ENCODE peak calls at places on chromosomes 12 and 14, in six cellular contexts. One of them, this sample, is unnamed.
A peak's percentile ranks its signal among the peaks of the same experiment; 100 is the strongest.

GRCh38 chr14:50776522-50776921 is 54.4 kb downstream of the NIN start:
- DNase-seq in coronary artery: no peak
- DNase-seq in mesothelial cell of epicardium: no peak
- DNase-seq in uterus: no peak
- DNase-seq in HFF-Myc: no peak
- DNase-seq in endothelial cell: no peak
- DNase-seq in this sample: no peak

GRCh38 chr12:85821759-85822158 is 14.4 kb downstream of the RASSF9 start:
- DNase-seq in coronary artery: no peak
- DNase-seq in mesothelial cell of epicardium: no peak
- DNase-seq in uterus: no peak
- DNase-seq in HFF-Myc: no peak
- DNase-seq in endothelial cell: no peak
- DNase-seq in this sample: no peak

GRCh38 chr12:49432616-49433015 is 65.4 kb downstream of the SPATS2 start:
- DNase-seq in uterus: no peak
- DNase-seq in HFF-Myc: no peak
- DNase-seq in coronary artery: no peak
- DNase-seq in mesothelial cell of epicardium: no peak
- DNase-seq in endothelial cell: no peak
- DNase-seq in this sample: no peak

GRCh38 chr14:69038449-69039286 is 59.6 kb upstream of the ACTN1 start:
- DNase-seq in mesothelial cell of epicardium: no peak
- DNase-seq in uterus: peak; percentile 73
- DNase-seq in coronary artery: no peak
- DNase-seq in HFF-Myc: peak; percentile 63
- DNase-seq in endothelial cell: no peak
- DNase-seq in this sample: no peak

GRCh38 chr12:47364251-47364650 is 284.5 kb upstream of the AMIGO2 start:
- DNase-seq in endothelial cell: no peak
- DNase-seq in HFF-Myc: no peak
- DNase-seq in uterus: no peak
- DNase-seq in coronary artery: no peak
- DNase-seq in mesothelial cell of epicardium: no peak
- DNase-seq in this sample: no peak

GRCh38 chr12:29698756-29699155 is 85.0 kb downstream of the TMTC1 start:
- DNase-seq in HFF-Myc: no peak
- DNase-seq in endothelial cell: no peak
- DNase-seq in coronary artery: no peak
- DNase-seq in mesothelial cell of epicardium: no peak
- DNase-seq in uterus: no peak
- DNase-seq in this sample: no peak

GRCh38 chr12:17132336-17132735 is 526.4 kb upstream of the LMO3 start:
- DNase-seq in endothelial cell: no peak
- DNase-seq in uterus: no peak
- DNase-seq in coronary artery: no peak
- DNase-seq in mesothelial cell of epicardium: no peak
- DNase-seq in HFF-Myc: no peak
- DNase-seq in this sample: no peak

GRCh38 chr12:82057770-82058169 is 298.6 kb upstream of the PPFIA2 start:
- DNase-seq in endothelial cell: no peak
- DNase-seq in HFF-Myc: no peak
- DNase-seq in coronary artery: no peak
- DNase-seq in uterus: no peak
- DNase-seq in mesothelial cell of epicardium: no peak
- DNase-seq in this sample: no peak

GRCh38 chr12:54560374-54560858 is 11.0 kb downstream of the PDE1B start:
- DNase-seq in endothelial cell: peak; percentile 69
- DNase-seq in uterus: peak; percentile 93
- DNase-seq in mesothelial cell of epicardium: peak; percentile 66
- DNase-seq in coronary artery: peak; percentile 95
- DNase-seq in HFF-Myc: peak; percentile 35
- DNase-seq in this sample: peak; percentile 47

GRCh38 chr12:43957732-43958131 is 121.9 kb downstream of the TMEM117 start:
- DNase-seq in endothelial cell: peak; percentile 41
- DNase-seq in coronary artery: no peak
- DNase-seq in mesothelial cell of epicardium: no peak
- DNase-seq in HFF-Myc: peak; percentile 21
- DNase-seq in uterus: no peak
- DNase-seq in this sample: peak; percentile 10

GRCh38 chr14:53109028-53109687 is 44.0 kb downstream of the DDHD1 start:
- DNase-seq in mesothelial cell of epicardium: no peak
- DNase-seq in HFF-Myc: no peak
- DNase-seq in endothelial cell: no peak
- DNase-seq in coronary artery: no peak
- DNase-seq in uterus: no peak
- DNase-seq in this sample: no peak

GRCh38 chr12:19222566-19222965 is 93.0 kb downstream of the PLEKHA5 start:
- DNase-seq in mesothelial cell of epicardium: no peak
- DNase-seq in uterus: no peak
- DNase-seq in HFF-Myc: no peak
- DNase-seq in endothelial cell: no peak
- DNase-seq in coronary artery: no peak
- DNase-seq in this sample: no peak

GRCh38 chr12:109841356-109841755 is 8.2 kb upstream of the TRPV4 start:
- DNase-seq in uterus: no peak
- DNase-seq in endothelial cell: no peak
- DNase-seq in coronary artery: no peak
- DNase-seq in HFF-Myc: no peak
- DNase-seq in mesothelial cell of epicardium: no peak
- DNase-seq in this sample: no peak

GRCh38 chr12:103930787-103931536 is 752 bp downstream of the HSP90B1 start:
- DNase-seq in HFF-Myc: no peak
- DNase-seq in uterus: peak; percentile 44
- DNase-seq in endothelial cell: peak; percentile 11
- DNase-seq in coronary artery: peak; percentile 76
- DNase-seq in mesothelial cell of epicardium: no peak
- DNase-seq in this sample: peak; percentile 6

GRCh38 chr12:48824905-48825304 is 6.6 kb downstream of the CACNB3 start:
- DNase-seq in uterus: no peak
- DNase-seq in mesothelial cell of epicardium: no peak
- DNase-seq in coronary artery: no peak
- DNase-seq in endothelial cell: no peak
- DNase-seq in HFF-Myc: no peak
- DNase-seq in this sample: no peak

GRCh38 chr14:55125403-55125802 is 3.6 kb upstream of the LGALS3 start:
- DNase-seq in coronary artery: no peak
- DNase-seq in endothelial cell: no peak
- DNase-seq in uterus: no peak
- DNase-seq in HFF-Myc: no peak
- DNase-seq in mesothelial cell of epicardium: no peak
- DNase-seq in this sample: no peak

GRCh38 chr12:118025168-118025567 is 8.7 kb downstream of the RFC5 start:
- DNase-seq in uterus: no peak
- DNase-seq in HFF-Myc: no peak
- DNase-seq in mesothelial cell of epicardium: no peak
- DNase-seq in endothelial cell: no peak
- DNase-seq in coronary artery: no peak
- DNase-seq in this sample: no peak

GRCh38 chr14:25484194-25484593 is 434.2 kb upstream of the STXBP6 start:
- DNase-seq in coronary artery: no peak
- DNase-seq in endothelial cell: no peak
- DNase-seq in uterus: no peak
- DNase-seq in HFF-Myc: no peak
- DNase-seq in mesothelial cell of epicardium: no peak
- DNase-seq in this sample: no peak

GRCh38 chr12:130708648-130709047 is 7.5 kb downstream of the RIMBP2 start:
- DNase-seq in HFF-Myc: no peak
- DNase-seq in coronary artery: peak; percentile 45
- DNase-seq in endothelial cell: no peak
- DNase-seq in uterus: no peak
- DNase-seq in mesothelial cell of epicardium: no peak
- DNase-seq in this sample: no peak

GRCh38 chr12:16939871-16940306 is 333.9 kb upstream of the LMO3 start:
- DNase-seq in coronary artery: no peak
- DNase-seq in mesothelial cell of epicardium: no peak
- DNase-seq in uterus: no peak
- DNase-seq in endothelial cell: peak; percentile 64
- DNase-seq in HFF-Myc: peak; percentile 7
- DNase-seq in this sample: peak; percentile 25

GRCh38 chr14:69014829-69015259 is 35.7 kb upstream of the ACTN1 start:
- DNase-seq in uterus: no peak
- DNase-seq in endothelial cell: no peak
- DNase-seq in coronary artery: no peak
- DNase-seq in HFF-Myc: no peak
- DNase-seq in mesothelial cell of epicardium: no peak
- DNase-seq in this sample: no peak

GRCh38 chr14:94601961-94602391 is 10.2 kb upstream of the SERPINA3 start:
- DNase-seq in endothelial cell: no peak
- DNase-seq in uterus: peak; percentile 87
- DNase-seq in mesothelial cell of epicardium: no peak
- DNase-seq in HFF-Myc: peak; percentile 14
- DNase-seq in coronary artery: no peak
- DNase-seq in this sample: no peak

GRCh38 chr12:4296749-4297148 is 23.2 kb downstream of the CCND2 start:
- DNase-seq in HFF-Myc: no peak
- DNase-seq in uterus: no peak
- DNase-seq in coronary artery: no peak
- DNase-seq in endothelial cell: no peak
- DNase-seq in mesothelial cell of epicardium: no peak
- DNase-seq in this sample: no peak

GRCh38 chr12:122363782-122364181 is 58.7 kb downstream of the CLIP1 start:
- DNase-seq in coronary artery: no peak
- DNase-seq in endothelial cell: no peak
- DNase-seq in uterus: no peak
- DNase-seq in HFF-Myc: no peak
- DNase-seq in mesothelial cell of epicardium: no peak
- DNase-seq in this sample: no peak

GRCh38 chr12:108858399-108859074 is 1.2 kb upstream of the SSH1 start:
- DNase-seq in endothelial cell: no peak
- DNase-seq in coronary artery: no peak
- DNase-seq in HFF-Myc: no peak
- DNase-seq in uterus: peak; percentile 63
- DNase-seq in mesothelial cell of epicardium: no peak
- DNase-seq in this sample: no peak

GRCh38 chr12:43158126-43158525 is 393.9 kb downstream of the ADAMTS20 start:
- DNase-seq in endothelial cell: no peak
- DNase-seq in HFF-Myc: no peak
- DNase-seq in mesothelial cell of epicardium: no peak
- DNase-seq in uterus: no peak
- DNase-seq in coronary artery: no peak
- DNase-seq in this sample: no peak

GRCh38 chr12:54220092-54220557 is 31.3 kb upstream of the SMUG1 start:
- DNase-seq in uterus: peak; percentile 71
- DNase-seq in mesothelial cell of epicardium: peak; percentile 86
- DNase-seq in HFF-Myc: peak; percentile 71
- DNase-seq in coronary artery: no peak
- DNase-seq in endothelial cell: peak; percentile 76
- DNase-seq in this sample: peak; percentile 76

GRCh38 chr14:76277586-76278130 is 98.3 kb upstream of the ESRRB start:
- DNase-seq in mesothelial cell of epicardium: no peak
- DNase-seq in endothelial cell: no peak
- DNase-seq in uterus: no peak
- DNase-seq in HFF-Myc: no peak
- DNase-seq in coronary artery: peak; percentile 41
- DNase-seq in this sample: no peak

DNA sequence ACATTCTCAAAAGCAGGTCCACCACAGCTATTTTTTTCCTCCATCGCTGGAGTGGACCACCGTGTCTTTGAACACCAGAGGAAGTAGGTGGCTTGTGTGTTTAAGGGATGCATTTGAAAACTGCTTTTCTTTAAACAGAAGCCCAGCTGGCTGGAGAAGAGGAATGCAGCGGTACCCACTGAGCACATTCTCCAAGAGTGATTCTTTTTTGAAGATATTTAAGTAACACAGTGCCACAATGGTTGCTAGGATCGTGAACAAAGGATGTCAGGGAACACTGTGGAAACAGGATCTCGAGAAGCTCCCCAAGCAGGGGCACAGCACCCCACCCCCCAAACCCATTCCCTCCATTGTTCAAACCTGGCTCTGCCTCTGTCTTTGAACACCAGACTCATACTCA is 286.5 kb upstream of the PWP1 start:
- DNase-seq in uterus: no peak
- DNase-seq in HFF-Myc: no peak
- DNase-seq in coronary artery: no peak
- DNase-seq in endothelial cell: no peak
- DNase-seq in mesothelial cell of epicardium: no peak
- DNase-seq in this sample: no peak
- TF ChIP-seq CTCF in uterus: no peak
- TF ChIP-seq CTCF in HFF-Myc: no peak
- TF ChIP-seq CTCF in coronary artery: no peak
- TF ChIP-seq CTCF in endothelial cell: no peak
- TF ChIP-seq CTCF in mesothelial cell of epicardium: no peak
- TF ChIP-seq CTCF in this sample: no peak

DNA sequence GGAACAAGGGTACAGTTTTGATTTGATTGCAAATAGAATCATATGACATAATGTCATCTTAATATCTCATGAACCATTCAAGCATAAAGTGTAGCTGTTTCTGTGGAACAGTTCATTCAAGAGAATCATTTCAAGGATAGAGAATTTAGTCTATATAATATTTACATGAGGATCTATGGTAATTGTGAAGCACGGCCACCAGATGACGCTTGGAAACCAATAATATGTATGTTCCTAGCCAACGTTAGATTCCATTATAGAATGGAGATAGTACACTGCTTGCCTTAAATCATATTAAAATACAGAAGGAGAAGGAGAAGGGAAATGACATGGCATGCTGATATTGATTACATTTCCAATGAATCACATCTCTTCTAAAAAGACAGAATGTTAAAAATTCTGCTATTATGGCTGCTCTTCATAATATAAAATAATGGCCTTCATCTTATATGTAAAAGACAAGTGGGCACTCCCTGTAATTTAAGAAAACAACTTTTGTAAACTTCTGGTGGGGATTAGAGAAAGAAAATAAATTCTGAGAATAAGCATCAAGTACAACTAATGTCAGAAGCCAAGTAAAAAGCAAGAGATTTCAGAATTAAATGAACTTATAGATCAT is 351.0 kb downstream of the NAV3 start:
- DNase-seq in HFF-Myc: no peak
- DNase-seq in endothelial cell: no peak
- DNase-seq in coronary artery: no peak
- DNase-seq in uterus: no peak
- DNase-seq in mesothelial cell of epicardium: no peak
- DNase-seq in this sample: peak; percentile 6
- TF ChIP-seq CTCF in HFF-Myc: peak; percentile 29
- TF ChIP-seq CTCF in endothelial cell: peak; percentile 22
- TF ChIP-seq CTCF in coronary artery: no peak
- TF ChIP-seq CTCF in uterus: no peak
- TF ChIP-seq CTCF in mesothelial cell of epicardium: peak; percentile 26
- TF ChIP-seq CTCF in this sample: peak; percentile 79

GRCh38 chr14:104777808-104778249 is 17.7 kb downstream of the AKT1 start:
- DNase-seq in endothelial cell: no peak
- DNase-seq in HFF-Myc: no peak
- DNase-seq in uterus: no peak
- DNase-seq in coronary artery: no peak
- DNase-seq in mesothelial cell of epicardium: no peak
- DNase-seq in this sample: no peak
- TF ChIP-seq CTCF in endothelial cell: no peak
- TF ChIP-seq CTCF in HFF-Myc: no peak
- TF ChIP-seq CTCF in uterus: no peak
- TF ChIP-seq CTCF in coronary artery: no peak
- TF ChIP-seq CTCF in mesothelial cell of epicardium: no peak
- TF ChIP-seq CTCF in this sample: no peak

DNA sequence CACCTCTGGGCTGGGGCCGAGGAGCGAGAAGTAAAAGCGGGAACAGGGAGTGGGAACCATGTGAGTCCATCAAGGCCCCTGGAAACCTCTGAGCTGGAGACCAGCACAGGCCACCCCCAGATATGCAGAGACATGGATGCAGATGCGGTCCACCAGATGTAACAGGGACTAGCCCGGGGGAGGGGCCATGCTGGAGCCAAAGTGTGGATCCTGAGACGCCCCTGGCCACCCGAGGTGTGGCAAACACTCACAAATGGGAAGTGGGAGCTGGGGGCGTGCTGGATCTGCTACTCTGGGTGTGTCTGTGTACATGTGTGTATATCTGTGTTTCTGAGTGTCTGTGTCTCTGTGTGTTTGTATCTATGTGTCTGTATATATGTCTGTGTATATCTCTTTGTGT is 12.8 kb downstream of the MYL2 start:
- DNase-seq in coronary artery: no peak
- DNase-seq in uterus: no peak
- DNase-seq in endothelial cell: no peak
- DNase-seq in HFF-Myc: no peak
- DNase-seq in mesothelial cell of epicardium: no peak
- DNase-seq in this sample: no peak
- TF ChIP-seq CTCF in coronary artery: no peak
- TF ChIP-seq CTCF in uterus: no peak
- TF ChIP-seq CTCF in endothelial cell: no peak
- TF ChIP-seq CTCF in HFF-Myc: no peak
- TF ChIP-seq CTCF in mesothelial cell of epicardium: no peak
- TF ChIP-seq CTCF in this sample: no peak